ENCODE peak calls at places on chromosome 5, in seven cellular contexts. One of them, this sample, is unnamed.

GRCh38 chr5:122164831-122165573 is 35.7 kb downstream of the ZNF474 start:
- DNase-seq in HepG2: no peak
- DNase-seq in H1: no peak
- DNase-seq in SK-N-SH: no peak
- DNase-seq in K562: no peak
- DNase-seq in GM12892: no peak
- DNase-seq in GM12878: no peak
- DNase-seq in this sample: no peak

GRCh38 chr5:77984587-77984986 is 208.4 kb upstream of the TBCA start:
- DNase-seq in GM12892: no peak
- DNase-seq in K562: no peak
- DNase-seq in H1: no peak
- DNase-seq in GM12878: no peak
- DNase-seq in SK-N-SH: no peak
- DNase-seq in HepG2: peak
- DNase-seq in this sample: no peak

GRCh38 chr5:41636605-41637004 is 126.2 kb upstream of the PLCXD3 start:
- DNase-seq in GM12892: no peak
- DNase-seq in GM12878: no peak
- DNase-seq in HepG2: peak
- DNase-seq in H1: no peak
- DNase-seq in K562: peak
- DNase-seq in SK-N-SH: peak
- DNase-seq in this sample: no peak

GRCh38 chr5:34751807-34752736 is 86.9 kb upstream of the TTC23L start:
- DNase-seq in GM12892: no peak
- DNase-seq in H1: no peak
- DNase-seq in GM12878: no peak
- DNase-seq in HepG2: no peak
- DNase-seq in K562: no peak
- DNase-seq in SK-N-SH: no peak
- DNase-seq in this sample: no peak

GRCh38 chr5:87400305-87400899 is 12.3 kb downstream of the CCNH start:
- DNase-seq in SK-N-SH: peak
- DNase-seq in GM12892: no peak
- DNase-seq in HepG2: peak
- DNase-seq in GM12878: no peak
- DNase-seq in K562: peak
- DNase-seq in H1: no peak
- DNase-seq in this sample: no peak

GRCh38 chr5:146520731-146521130 is 4.7 kb upstream of the GPR151 start:
- DNase-seq in GM12892: no peak
- DNase-seq in H1: no peak
- DNase-seq in GM12878: no peak
- DNase-seq in SK-N-SH: no peak
- DNase-seq in K562: no peak
- DNase-seq in HepG2: peak
- DNase-seq in this sample: no peak

GRCh38 chr5:94245608-94246007 is 372.8 kb downstream of the KIAA0825 start:
- DNase-seq in HepG2: no peak
- DNase-seq in GM12892: no peak
- DNase-seq in GM12878: no peak
- DNase-seq in K562: no peak
- DNase-seq in SK-N-SH: no peak
- DNase-seq in H1: no peak
- DNase-seq in this sample: no peak

GRCh38 chr5:88033191-88033590 is 235.5 kb downstream of the TMEM161B start:
- DNase-seq in SK-N-SH: no peak
- DNase-seq in H1: no peak
- DNase-seq in GM12878: no peak
- DNase-seq in K562: no peak
- DNase-seq in GM12892: no peak
- DNase-seq in HepG2: no peak
- DNase-seq in this sample: no peak

GRCh38 chr5:55855509-55855908 is 4.4 kb downstream of the IL31RA start:
- DNase-seq in GM12878: no peak
- DNase-seq in HepG2: no peak
- DNase-seq in GM12892: no peak
- DNase-seq in SK-N-SH: no peak
- DNase-seq in K562: no peak
- DNase-seq in H1: no peak
- DNase-seq in this sample: no peak

GRCh38 chr5:137500616-137501225 is 1.6 kb upstream of the SPOCK1 start:
- DNase-seq in GM12892: no peak
- DNase-seq in HepG2: no peak
- DNase-seq in K562: no peak
- DNase-seq in SK-N-SH: no peak
- DNase-seq in H1: no peak
- DNase-seq in GM12878: no peak
- DNase-seq in this sample: no peak

GRCh38 chr5:154238776-154239481 is 48.4 kb downstream of the GALNT10 start:
- DNase-seq in GM12878: peak
- DNase-seq in H1: no peak
- DNase-seq in HepG2: no peak
- DNase-seq in SK-N-SH: no peak
- DNase-seq in GM12892: no peak
- DNase-seq in K562: no peak
- DNase-seq in this sample: no peak

GRCh38 chr5:97074859-97075489 is 67.4 kb downstream of the LIX1 start:
- DNase-seq in GM12878: no peak
- DNase-seq in HepG2: no peak
- DNase-seq in SK-N-SH: no peak
- DNase-seq in GM12892: no peak
- DNase-seq in K562: no peak
- DNase-seq in H1: no peak
- DNase-seq in this sample: no peak

GRCh38 chr5:151592855-151593408 is 1.8 kb upstream of the FAT2 start:
- DNase-seq in H1: no peak
- DNase-seq in SK-N-SH: peak
- DNase-seq in GM12892: no peak
- DNase-seq in GM12878: no peak
- DNase-seq in K562: no peak
- DNase-seq in HepG2: peak
- DNase-seq in this sample: no peak

GRCh38 chr5:126016256-126016655 is 407.0 kb upstream of the GRAMD2B start:
- DNase-seq in K562: no peak
- DNase-seq in SK-N-SH: peak
- DNase-seq in GM12878: no peak
- DNase-seq in HepG2: no peak
- DNase-seq in H1: no peak
- DNase-seq in GM12892: no peak
- DNase-seq in this sample: no peak

GRCh38 chr5:75435101-75435500 is 76.3 kb downstream of the CERT1 start:
- DNase-seq in K562: no peak
- DNase-seq in GM12892: no peak
- DNase-seq in H1: no peak
- DNase-seq in GM12878: no peak
- DNase-seq in HepG2: no peak
- DNase-seq in SK-N-SH: no peak
- DNase-seq in this sample: no peak

GRCh38 chr5:77518304-77518703 is 26.2 kb upstream of the WDR41 start:
- DNase-seq in H1: no peak
- DNase-seq in GM12878: no peak
- DNase-seq in HepG2: peak
- DNase-seq in SK-N-SH: peak
- DNase-seq in K562: peak
- DNase-seq in GM12892: no peak
- DNase-seq in this sample: no peak

GRCh38 chr5:14775857-14776256 is 95.7 kb downstream of the ANKH start:
- DNase-seq in GM12892: no peak
- DNase-seq in GM12878: no peak
- DNase-seq in K562: no peak
- DNase-seq in SK-N-SH: no peak
- DNase-seq in HepG2: no peak
- DNase-seq in H1: no peak
- DNase-seq in this sample: no peak

GRCh38 chr5:98906756-98907355 is 22.0 kb downstream of the CHD1 start:
- DNase-seq in GM12892: no peak
- DNase-seq in GM12878: no peak
- DNase-seq in H1: no peak
- DNase-seq in SK-N-SH: no peak
- DNase-seq in HepG2: no peak
- DNase-seq in K562: no peak
- DNase-seq in this sample: no peak

GRCh38 chr5:6473284-6473683 is 24.6 kb downstream of the UBE2QL1 start:
- DNase-seq in SK-N-SH: no peak
- DNase-seq in K562: no peak
- DNase-seq in GM12878: no peak
- DNase-seq in HepG2: no peak
- DNase-seq in H1: no peak
- DNase-seq in GM12892: no peak
- DNase-seq in this sample: no peak

GRCh38 chr5:124678478-124678877 is 68.0 kb downstream of the ZNF608 start:
- DNase-seq in GM12892: no peak
- DNase-seq in GM12878: no peak
- DNase-seq in HepG2: no peak
- DNase-seq in K562: no peak
- DNase-seq in H1: no peak
- DNase-seq in SK-N-SH: no peak
- DNase-seq in this sample: no peak

GRCh38 chr5:14064841-14065240 is 78.3 kb upstream of the TRIO start:
- DNase-seq in K562: no peak
- DNase-seq in GM12892: no peak
- DNase-seq in GM12878: no peak
- DNase-seq in H1: no peak
- DNase-seq in HepG2: no peak
- DNase-seq in SK-N-SH: no peak
- DNase-seq in this sample: no peak

GRCh38 chr5:135977375-135977928 is 22.7 kb upstream of the LECT2 start:
- DNase-seq in K562: peak
- DNase-seq in GM12892: peak
- DNase-seq in HepG2: no peak
- DNase-seq in SK-N-SH: no peak
- DNase-seq in GM12878: no peak
- DNase-seq in H1: peak
- DNase-seq in this sample: peak

GRCh38 chr5:95883185-95884020 is 60.9 kb upstream of the GLRX start:
- DNase-seq in K562: no peak
- DNase-seq in HepG2: no peak
- DNase-seq in GM12878: peak
- DNase-seq in H1: no peak
- DNase-seq in GM12892: no peak
- DNase-seq in SK-N-SH: no peak
- DNase-seq in this sample: no peak
- TF ChIP-seq POLR2AphosphoS5 in K562: no peak
- TF ChIP-seq POLR2AphosphoS5 in HepG2: no peak
- TF ChIP-seq POLR2AphosphoS5 in GM12878: no peak
- TF ChIP-seq POLR2AphosphoS5 in H1: no peak
- TF ChIP-seq POLR2AphosphoS5 in GM12892: no peak
- TF ChIP-seq POLR2AphosphoS5 in SK-N-SH: no peak
- TF ChIP-seq POLR2AphosphoS5 in this sample: no peak

DNA sequence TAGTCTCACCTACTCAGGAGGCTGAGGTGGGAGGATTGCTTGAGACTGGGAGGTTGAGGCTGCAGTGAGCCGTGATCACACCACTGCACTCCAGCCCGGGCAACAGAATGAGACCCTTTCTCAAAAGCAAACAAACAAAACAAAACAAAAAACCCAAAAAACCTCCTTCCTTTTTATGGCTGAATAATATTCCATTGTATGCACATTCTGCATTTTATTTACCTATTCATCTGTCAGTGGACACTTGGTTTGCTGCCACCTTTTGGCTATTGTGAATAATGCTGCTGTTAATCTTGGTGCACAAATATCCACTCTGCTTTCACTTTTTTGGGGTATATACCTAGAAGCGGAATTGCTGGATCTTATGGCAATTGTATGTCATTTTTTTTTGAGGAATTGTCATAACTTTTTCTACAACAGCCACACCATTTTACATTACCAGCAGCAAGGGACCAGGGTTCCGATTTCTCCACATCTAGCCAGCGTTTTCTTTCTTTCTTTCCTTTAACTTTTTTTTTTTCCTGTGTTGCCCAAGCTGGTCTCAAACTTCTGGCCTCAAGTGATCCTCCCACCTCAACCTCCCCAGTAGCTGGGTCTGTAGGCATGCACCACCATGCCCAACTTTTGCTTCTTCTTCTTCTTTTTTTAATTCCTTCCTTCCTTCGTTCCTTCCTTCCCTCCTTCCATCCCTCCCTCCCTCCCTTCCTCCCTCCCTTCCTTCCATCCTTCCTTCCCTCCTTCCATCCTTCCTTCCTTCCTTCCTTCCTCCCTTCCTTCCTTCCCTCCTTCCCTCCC is 30.6 kb downstream of the NKX2-5 start:
- DNase-seq in GM12892: no peak
- DNase-seq in K562: peak
- DNase-seq in GM12878: no peak
- DNase-seq in SK-N-SH: no peak
- DNase-seq in H1: no peak
- DNase-seq in HepG2: peak
- DNase-seq in this sample: no peak
- TF ChIP-seq TAF1 in GM12892: no peak
- TF ChIP-seq TAF1 in K562: no peak
- TF ChIP-seq TAF1 in GM12878: no peak
- TF ChIP-seq TAF1 in SK-N-SH: no peak
- TF ChIP-seq TAF1 in H1: no peak
- TF ChIP-seq TAF1 in HepG2: no peak
- TF ChIP-seq TAF1 in this sample: no peak

GRCh38 chr5:176144508-176144907 is 93.7 kb upstream of the SIMC1 start:
- DNase-seq in SK-N-SH: no peak
- DNase-seq in HepG2: no peak
- DNase-seq in GM12878: no peak
- DNase-seq in H1: no peak
- DNase-seq in GM12892: no peak
- DNase-seq in K562: no peak
- DNase-seq in this sample: no peak
- TF ChIP-seq POLR2AphosphoS5 in SK-N-SH: no peak
- TF ChIP-seq POLR2AphosphoS5 in HepG2: no peak
- TF ChIP-seq POLR2AphosphoS5 in GM12878: no peak
- TF ChIP-seq POLR2AphosphoS5 in H1: no peak
- TF ChIP-seq POLR2AphosphoS5 in GM12892: no peak
- TF ChIP-seq POLR2AphosphoS5 in K562: no peak
- TF ChIP-seq POLR2AphosphoS5 in this sample: no peak

GRCh38 chr5:42894057-42894456 is 82.4 kb upstream of the SELENOP start:
- DNase-seq in H1: peak
- DNase-seq in HepG2: no peak
- DNase-seq in GM12878: no peak
- DNase-seq in SK-N-SH: no peak
- DNase-seq in K562: peak
- DNase-seq in GM12892: no peak
- DNase-seq in this sample: no peak
- TF ChIP-seq TAF1 in H1: no peak
- TF ChIP-seq TAF1 in HepG2: no peak
- TF ChIP-seq TAF1 in GM12878: no peak
- TF ChIP-seq TAF1 in SK-N-SH: no peak
- TF ChIP-seq TAF1 in K562: no peak
- TF ChIP-seq TAF1 in GM12892: no peak
- TF ChIP-seq TAF1 in this sample: no peak

This sample was measured in GM12891.